ENCODE peak calls at places on chromosomes 1 and 21, in five cellular contexts. One of them, this sample, is unnamed.

GRCh38 chr1:157235307-157235706 is 97.1 kb upstream of the ETV3 start:
- DNase-seq in IMR-90: no peak
- DNase-seq in heart left ventricle: no peak
- DNase-seq in esophagus squamous epithelium: no peak
- DNase-seq in suprapubic skin: no peak
- DNase-seq in this sample: no peak

GRCh38 chr21:45113543-45113942 is 39.2 kb downstream of the ADARB1 start:
- DNase-seq in suprapubic skin: no peak
- DNase-seq in IMR-90: no peak
- DNase-seq in heart left ventricle: no peak
- DNase-seq in esophagus squamous epithelium: no peak
- DNase-seq in this sample: no peak

GRCh38 chr1:32693455-32694174 is 9.0 kb downstream of the SYNC start:
- DNase-seq in suprapubic skin: peak
- DNase-seq in esophagus squamous epithelium: no peak
- DNase-seq in IMR-90: no peak
- DNase-seq in heart left ventricle: no peak
- DNase-seq in this sample: no peak

GRCh38 chr1:203133969-203134725 is 6.6 kb downstream of the ADORA1 start:
- DNase-seq in suprapubic skin: no peak
- DNase-seq in IMR-90: peak
- DNase-seq in heart left ventricle: no peak
- DNase-seq in esophagus squamous epithelium: no peak
- DNase-seq in this sample: no peak

GRCh38 chr1:189616893-189617292 is 860.8 kb downstream of the BRINP3 start:
- DNase-seq in suprapubic skin: no peak
- DNase-seq in esophagus squamous epithelium: no peak
- DNase-seq in heart left ventricle: no peak
- DNase-seq in IMR-90: peak
- DNase-seq in this sample: no peak

GRCh38 chr1:20361401-20361800 is 70.7 kb downstream of the VWA5B1 start:
- DNase-seq in esophagus squamous epithelium: no peak
- DNase-seq in IMR-90: no peak
- DNase-seq in suprapubic skin: no peak
- DNase-seq in heart left ventricle: no peak
- DNase-seq in this sample: no peak

GRCh38 chr1:179883040-179883501 is 986 bp downstream of the TOR1AIP1 start:
- DNase-seq in suprapubic skin: no peak
- DNase-seq in IMR-90: no peak
- DNase-seq in heart left ventricle: no peak
- DNase-seq in esophagus squamous epithelium: no peak
- DNase-seq in this sample: no peak

GRCh38 chr1:203475012-203475981 is at the start of gene PRELP:
- DNase-seq in suprapubic skin: no peak
- DNase-seq in IMR-90: peak
- DNase-seq in esophagus squamous epithelium: no peak
- DNase-seq in heart left ventricle: peak
- DNase-seq in this sample: peak

GRCh38 chr1:8230284-8230605 is 87.7 kb upstream of the SLC45A1 start:
- DNase-seq in suprapubic skin: no peak
- DNase-seq in IMR-90: no peak
- DNase-seq in heart left ventricle: no peak
- DNase-seq in esophagus squamous epithelium: no peak
- DNase-seq in this sample: no peak

GRCh38 chr1:178931843-178932551 is 61.1 kb upstream of the ANGPTL1 start:
- DNase-seq in heart left ventricle: peak
- DNase-seq in suprapubic skin: peak
- DNase-seq in IMR-90: peak
- DNase-seq in esophagus squamous epithelium: no peak
- DNase-seq in this sample: peak

GRCh38 chr1:58397187-58397820 is 149.2 kb downstream of the OMA1 start:
- DNase-seq in esophagus squamous epithelium: no peak
- DNase-seq in suprapubic skin: no peak
- DNase-seq in heart left ventricle: no peak
- DNase-seq in IMR-90: peak
- DNase-seq in this sample: no peak

GRCh38 chr21:41068411-41069304 is 99.3 kb upstream of the BACE2 start:
- DNase-seq in heart left ventricle: peak
- DNase-seq in suprapubic skin: peak
- DNase-seq in IMR-90: peak
- DNase-seq in esophagus squamous epithelium: no peak
- DNase-seq in this sample: peak

GRCh38 chr1:113123737-113124136 is 50.7 kb downstream of the LRIG2 start:
- DNase-seq in heart left ventricle: no peak
- DNase-seq in esophagus squamous epithelium: no peak
- DNase-seq in suprapubic skin: no peak
- DNase-seq in IMR-90: peak
- DNase-seq in this sample: no peak

GRCh38 chr1:186978596-186979556 is 150.1 kb downstream of the PLA2G4A start:
- DNase-seq in heart left ventricle: no peak
- DNase-seq in IMR-90: no peak
- DNase-seq in suprapubic skin: no peak
- DNase-seq in esophagus squamous epithelium: no peak
- DNase-seq in this sample: peak

GRCh38 chr1:28340221-28340974 is 11.6 kb downstream of the MED18 start:
- DNase-seq in heart left ventricle: no peak
- DNase-seq in IMR-90: no peak
- DNase-seq in esophagus squamous epithelium: no peak
- DNase-seq in suprapubic skin: no peak
- DNase-seq in this sample: no peak

GRCh38 chr1:78047131-78047530 is 1.4 kb downstream of the GIPC2 start:
- DNase-seq in suprapubic skin: no peak
- DNase-seq in IMR-90: no peak
- DNase-seq in heart left ventricle: no peak
- DNase-seq in esophagus squamous epithelium: no peak
- DNase-seq in this sample: peak

GRCh38 chr1:232538224-232538942 is 91.5 kb downstream of the SIPA1L2 start:
- DNase-seq in esophagus squamous epithelium: no peak
- DNase-seq in IMR-90: peak
- DNase-seq in heart left ventricle: no peak
- DNase-seq in suprapubic skin: no peak
- DNase-seq in this sample: no peak

GRCh38 chr1:57843760-57844159 is 419.9 kb upstream of the DAB1 start:
- DNase-seq in IMR-90: no peak
- DNase-seq in esophagus squamous epithelium: no peak
- DNase-seq in heart left ventricle: no peak
- DNase-seq in suprapubic skin: no peak
- DNase-seq in this sample: no peak

GRCh38 chr21:29506214-29506613 is 207.5 kb downstream of the BACH1 start:
- DNase-seq in esophagus squamous epithelium: no peak
- DNase-seq in heart left ventricle: no peak
- DNase-seq in IMR-90: no peak
- DNase-seq in suprapubic skin: no peak
- DNase-seq in this sample: no peak

GRCh38 chr1:248926401-248927182 is 20.6 kb downstream of the PGBD2 start:
- DNase-seq in esophagus squamous epithelium: no peak
- DNase-seq in IMR-90: peak
- DNase-seq in suprapubic skin: no peak
- DNase-seq in heart left ventricle: no peak
- DNase-seq in this sample: no peak

GRCh38 chr1:92910081-92910480 is 51.2 kb downstream of the DIPK1A start:
- DNase-seq in IMR-90: no peak
- DNase-seq in suprapubic skin: no peak
- DNase-seq in esophagus squamous epithelium: no peak
- DNase-seq in heart left ventricle: no peak
- DNase-seq in this sample: no peak

GRCh38 chr1:153773004-153773921 is 1.9 kb upstream of the SLC27A3 start:
- DNase-seq in suprapubic skin: no peak
- DNase-seq in esophagus squamous epithelium: no peak
- DNase-seq in IMR-90: no peak
- DNase-seq in heart left ventricle: no peak
- DNase-seq in this sample: no peak

GRCh38 chr1:18353992-18354391 is 126.7 kb upstream of the KLHDC7A start:
- DNase-seq in heart left ventricle: no peak
- DNase-seq in esophagus squamous epithelium: no peak
- DNase-seq in suprapubic skin: no peak
- DNase-seq in IMR-90: no peak
- DNase-seq in this sample: no peak

GRCh38 chr21:26212220-26212619 is 41.6 kb upstream of the APP start:
- DNase-seq in suprapubic skin: no peak
- DNase-seq in esophagus squamous epithelium: no peak
- DNase-seq in IMR-90: no peak
- DNase-seq in heart left ventricle: no peak
- DNase-seq in this sample: no peak

GRCh38 chr1:11563560-11564069 is 84.7 kb downstream of the DISP3 start:
- DNase-seq in suprapubic skin: no peak
- DNase-seq in heart left ventricle: no peak
- DNase-seq in esophagus squamous epithelium: no peak
- DNase-seq in IMR-90: no peak
- DNase-seq in this sample: no peak

GRCh38 chr1:19798486-19799232 is 1.1 kb downstream of the TMCO4 start:
- DNase-seq in IMR-90: no peak
- DNase-seq in heart left ventricle: no peak
- DNase-seq in esophagus squamous epithelium: no peak
- DNase-seq in suprapubic skin: no peak
- DNase-seq in this sample: no peak

GRCh38 chr1:153572569-153573015 is 6.9 kb upstream of the S100A2 start:
- DNase-seq in esophagus squamous epithelium: no peak
- DNase-seq in suprapubic skin: no peak
- DNase-seq in IMR-90: peak
- DNase-seq in heart left ventricle: peak
- DNase-seq in this sample: peak

GRCh38 chr1:244381887-244382565 is 69.7 kb downstream of the ADSS2 start:
- DNase-seq in heart left ventricle: no peak
- DNase-seq in IMR-90: peak
- DNase-seq in suprapubic skin: no peak
- DNase-seq in esophagus squamous epithelium: no peak
- DNase-seq in this sample: no peak

GRCh38 chr1:147071142-147071541 is 101.1 kb downstream of the PRKAB2 start:
- DNase-seq in heart left ventricle: no peak
- DNase-seq in IMR-90: no peak
- DNase-seq in esophagus squamous epithelium: no peak
- DNase-seq in suprapubic skin: no peak
- DNase-seq in this sample: no peak

GRCh38 chr1:147076442-147076841 is 95.8 kb downstream of the PRKAB2 start:
- DNase-seq in heart left ventricle: no peak
- DNase-seq in suprapubic skin: no peak
- DNase-seq in IMR-90: no peak
- DNase-seq in esophagus squamous epithelium: no peak
- DNase-seq in this sample: no peak

GRCh38 chr1:147072371-147073061 is 99.8 kb downstream of the PRKAB2 start:
- DNase-seq in suprapubic skin: no peak
- DNase-seq in IMR-90: no peak
- DNase-seq in esophagus squamous epithelium: no peak
- DNase-seq in heart left ventricle: no peak
- DNase-seq in this sample: no peak

GRCh38 chr1:147077081-147077480 is 95.2 kb downstream of the PRKAB2 start:
- DNase-seq in esophagus squamous epithelium: no peak
- DNase-seq in heart left ventricle: no peak
- DNase-seq in suprapubic skin: no peak
- DNase-seq in IMR-90: no peak
- DNase-seq in this sample: no peak

DNA sequence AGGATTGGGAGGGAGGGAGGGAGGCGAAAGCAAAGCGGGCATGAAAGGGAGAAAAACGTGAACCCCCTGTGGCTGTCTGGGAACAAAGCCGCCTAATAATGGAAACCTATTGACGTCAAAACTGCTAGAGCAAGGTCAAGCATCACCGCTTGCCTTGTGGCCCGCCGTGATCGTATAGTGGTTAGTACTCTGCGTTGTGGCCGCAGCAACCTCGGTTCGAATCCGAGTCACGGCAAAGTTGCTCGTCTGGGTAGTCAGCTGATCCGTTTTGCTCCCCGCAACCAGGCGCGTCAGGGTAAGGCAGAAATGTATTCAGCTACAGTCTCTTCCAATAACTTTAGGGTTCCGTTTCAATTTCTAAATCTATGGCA is 99.2 kb downstream of the PRKAB2 start:
- DNase-seq in suprapubic skin: no peak
- DNase-seq in esophagus squamous epithelium: no peak
- DNase-seq in IMR-90: no peak
- DNase-seq in heart left ventricle: no peak
- DNase-seq in this sample: no peak
- H3K4me3 ChIP-seq in suprapubic skin: peak
- H3K4me3 ChIP-seq in esophagus squamous epithelium: no peak
- H3K4me3 ChIP-seq in IMR-90: peak
- H3K4me3 ChIP-seq in heart left ventricle: no peak
- H3K4me3 ChIP-seq in this sample: no peak

DNA sequence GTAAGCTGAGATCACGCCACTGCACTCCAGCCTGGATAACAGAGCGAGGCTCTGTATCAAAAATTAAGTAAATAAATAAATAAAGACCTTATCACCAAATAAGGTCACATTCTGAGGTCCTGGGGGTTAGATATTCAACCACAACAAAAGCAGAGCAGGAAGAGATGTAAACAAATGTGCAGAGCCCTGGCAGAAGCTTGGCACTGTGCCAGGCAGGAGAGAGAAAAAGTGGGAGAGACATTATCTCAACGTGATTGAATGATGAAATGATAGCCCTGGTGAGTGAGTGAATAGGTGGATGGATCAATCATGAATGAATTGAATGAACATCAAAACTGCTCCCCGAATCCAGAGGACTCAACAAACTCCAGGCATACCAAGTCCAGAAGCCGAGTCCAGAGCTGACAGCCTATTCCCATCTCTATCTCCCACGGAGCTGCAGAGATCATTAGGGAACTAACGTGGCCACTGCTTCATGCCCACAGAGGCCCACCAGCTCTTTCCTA is 150.7 kb downstream of the TOMM20 start:
- DNase-seq in heart left ventricle: no peak
- DNase-seq in suprapubic skin: peak
- DNase-seq in IMR-90: no peak
- DNase-seq in esophagus squamous epithelium: no peak
- DNase-seq in this sample: no peak
- TF ChIP-seq CTCF in heart left ventricle: no peak
- TF ChIP-seq CTCF in suprapubic skin: no peak
- TF ChIP-seq CTCF in IMR-90: no peak
- TF ChIP-seq CTCF in esophagus squamous epithelium: no peak
- TF ChIP-seq CTCF in this sample: no peak

GRCh38 chr1:116850436-116850835 is 59.3 kb upstream of the PTGFRN start:
- DNase-seq in heart left ventricle: no peak
- DNase-seq in suprapubic skin: no peak
- DNase-seq in IMR-90: no peak
- DNase-seq in esophagus squamous epithelium: no peak
- DNase-seq in this sample: no peak

GRCh38 chr1:116844775-116845174 is 64.9 kb upstream of the PTGFRN start:
- DNase-seq in esophagus squamous epithelium: no peak
- DNase-seq in suprapubic skin: no peak
- DNase-seq in heart left ventricle: no peak
- DNase-seq in IMR-90: no peak
- DNase-seq in this sample: no peak

GRCh38 chr1:116847688-116848531 is 61.8 kb upstream of the PTGFRN start:
- DNase-seq in esophagus squamous epithelium: no peak
- DNase-seq in IMR-90: peak
- DNase-seq in heart left ventricle: peak
- DNase-seq in suprapubic skin: no peak
- DNase-seq in this sample: no peak

GRCh38 chr1:116842654-116843053 is 67.1 kb upstream of the PTGFRN start:
- DNase-seq in heart left ventricle: no peak
- DNase-seq in IMR-90: no peak
- DNase-seq in suprapubic skin: no peak
- DNase-seq in esophagus squamous epithelium: no peak
- DNase-seq in this sample: no peak

GRCh38 chr1:116847175-116847574 is 62.5 kb upstream of the PTGFRN start:
- DNase-seq in esophagus squamous epithelium: no peak
- DNase-seq in suprapubic skin: no peak
- DNase-seq in heart left ventricle: no peak
- DNase-seq in IMR-90: no peak
- DNase-seq in this sample: no peak
- TF ChIP-seq POLR2A in esophagus squamous epithelium: no peak
- TF ChIP-seq POLR2A in suprapubic skin: no peak
- TF ChIP-seq POLR2A in heart left ventricle: no peak
- TF ChIP-seq POLR2A in IMR-90: no peak
- TF ChIP-seq POLR2A in this sample: no peak

GRCh38 chr1:77021637-77022036 is 154.4 kb downstream of the ST6GALNAC5 start:
- DNase-seq in suprapubic skin: no peak
- DNase-seq in esophagus squamous epithelium: no peak
- DNase-seq in IMR-90: no peak
- DNase-seq in heart left ventricle: no peak
- DNase-seq in this sample: no peak
- H3K4me3 ChIP-seq in suprapubic skin: no peak
- H3K4me3 ChIP-seq in esophagus squamous epithelium: no peak
- H3K4me3 ChIP-seq in IMR-90: no peak
- H3K4me3 ChIP-seq in heart left ventricle: no peak
- H3K4me3 ChIP-seq in this sample: no peak

This sample was measured in body of pancreas.